ENCODE peak calls at places on chromosome 17, in ten cellular contexts. A, K, V, E, Z, R, L, H, O and C are unnamed samples.

GRCh38 chr17:7435676-7436555 is 681 bp downstream of the TMEM102 start:
- DNase-seq in A (no peak), K (no peak), V (peak), E (no peak), Z (no peak), R (peak), L (peak), H (no peak), O (no peak), C (peak)

GRCh38 chr17:72104863-72105234 is 16.0 kb upstream of the SOX9 start:
- DNase-seq in A (no peak), K (no peak), V (no peak), E (no peak), Z (no peak), R (no peak), L (no peak), H (no peak), O (no peak), C (no peak)

GRCh38 chr17:2598166-2598565 is 4.7 kb downstream of the PAFAH1B1 start:
- DNase-seq in A (no peak), K (no peak), V (no peak), E (no peak), Z (peak), R (no peak), L (no peak), H (peak), O (no peak), C (no peak)

GRCh38 chr17:31374503-31374902 is 17.0 kb upstream of the RAB11FIP4 start:
- DNase-seq in A (no peak), K (no peak), V (no peak), E (no peak), Z (no peak), R (no peak), L (no peak), H (no peak), O (no peak), C (no peak)

GRCh38 chr17:83180996-83181481 is 101.6 kb downstream of the METRNL start:
- DNase-seq in A (no peak), K (no peak), V (no peak), E (no peak), Z (no peak), R (no peak), L (no peak), H (no peak), O (no peak), C (no peak)

GRCh38 chr17:42286411-42287295 is 1.6 kb upstream of the STAT5A start:
- DNase-seq in A (no peak), K (no peak), V (peak), E (no peak), Z (no peak), R (peak), L (no peak), H (no peak), O (no peak), C (peak)

GRCh38 chr17:50834126-50834785 is 1.1 kb upstream of the WFIKKN2 start:
- DNase-seq in A (no peak), K (no peak), V (no peak), E (no peak), Z (no peak), R (no peak), L (no peak), H (no peak), O (no peak), C (no peak)

GRCh38 chr17:81488276-81488860 is 24.2 kb downstream of the ACTG1 start:
- DNase-seq in A (no peak), K (no peak), V (no peak), E (no peak), Z (no peak), R (no peak), L (no peak), H (no peak), O (no peak), C (no peak)

GRCh38 chr17:75799402-75799801 is 14.8 kb downstream of the UNK start:
- DNase-seq in A (no peak), K (no peak), V (peak), E (no peak), Z (no peak), R (no peak), L (no peak), H (no peak), O (no peak), C (peak)

GRCh38 chr17:72618018-72618509 is 474.4 kb downstream of the SLC39A11 start:
- DNase-seq in A (no peak), K (no peak), V (peak), E (no peak), Z (no peak), R (no peak), L (no peak), H (no peak), O (no peak), C (no peak)

GRCh38 chr17:78634154-78634553 is 57.0 kb upstream of the DNAH17 start:
- DNase-seq in A (no peak), K (no peak), V (no peak), E (no peak), Z (no peak), R (no peak), L (no peak), H (no peak), O (no peak), C (no peak)

GRCh38 chr17:45816966-45817365 is 27.7 kb upstream of the SPPL2C start:
- DNase-seq in A (no peak), K (no peak), V (no peak), E (no peak), Z (no peak), R (no peak), L (no peak), H (no peak), O (no peak), C (no peak)

GRCh38 chr17:41455236-41455635 is 11.9 kb downstream of the KRT32 start:
- DNase-seq in A (no peak), K (no peak), V (no peak), E (no peak), Z (no peak), R (no peak), L (no peak), H (peak), O (no peak), C (no peak)

GRCh38 chr17:42052478-42052877 is 2.1 kb upstream of the C17orf113 start:
- DNase-seq in A (no peak), K (no peak), V (no peak), E (no peak), Z (no peak), R (no peak), L (no peak), H (no peak), O (no peak), C (no peak)